ENCODE peak calls at places on chromosomes 4 and X, in six cellular contexts. One of them, this sample, is unnamed.

GRCh38 chr4:150515135-150515534 is 66.8 kb upstream of the MAB21L2 start:
- DNase-seq in left colon: no peak
- DNase-seq in NCI-H526: no peak
- DNase-seq in mammary epithelial cell: no peak
- DNase-seq in skeletal muscle cell: peak
- DNase-seq in NB4: no peak
- DNase-seq in this sample: no peak

GRCh38 chrX:46979340-46979739 is 67.1 kb downstream of the JADE3 start:
- DNase-seq in left colon: no peak
- DNase-seq in mammary epithelial cell: peak
- DNase-seq in NCI-H526: no peak
- DNase-seq in NB4: no peak
- DNase-seq in skeletal muscle cell: no peak
- DNase-seq in this sample: no peak

GRCh38 chrX:151902813-151903591 is 9.7 kb upstream of the MAGEA4 start:
- DNase-seq in NB4: no peak
- DNase-seq in mammary epithelial cell: peak
- DNase-seq in NCI-H526: no peak
- DNase-seq in left colon: peak
- DNase-seq in skeletal muscle cell: peak
- DNase-seq in this sample: no peak

GRCh38 chrX:72306851-72307645 is 1.3 kb upstream of the CITED1 start:
- DNase-seq in NCI-H526: peak
- DNase-seq in NB4: peak
- DNase-seq in left colon: peak
- DNase-seq in mammary epithelial cell: peak
- DNase-seq in skeletal muscle cell: peak
- DNase-seq in this sample: peak

GRCh38 chr4:102404551-102404969 is 59.3 kb upstream of the SLC39A8 start:
- DNase-seq in mammary epithelial cell: no peak
- DNase-seq in left colon: no peak
- DNase-seq in NCI-H526: no peak
- DNase-seq in skeletal muscle cell: peak
- DNase-seq in NB4: peak
- DNase-seq in this sample: no peak

GRCh38 chrX:22634081-22634480 is 361.4 kb downstream of the CBLL2 start:
- DNase-seq in skeletal muscle cell: peak
- DNase-seq in left colon: no peak
- DNase-seq in NB4: no peak
- DNase-seq in NCI-H526: no peak
- DNase-seq in mammary epithelial cell: peak
- DNase-seq in this sample: no peak

GRCh38 chr4:108003964-108004630 is 14.4 kb downstream of the HADH start:
- DNase-seq in mammary epithelial cell: no peak
- DNase-seq in skeletal muscle cell: no peak
- DNase-seq in NCI-H526: no peak
- DNase-seq in NB4: no peak
- DNase-seq in left colon: no peak
- DNase-seq in this sample: no peak

GRCh38 chr4:54165438-54165837 is 63.7 kb upstream of the PDGFRA start:
- DNase-seq in skeletal muscle cell: peak
- DNase-seq in NB4: no peak
- DNase-seq in left colon: no peak
- DNase-seq in NCI-H526: peak
- DNase-seq in mammary epithelial cell: peak
- DNase-seq in this sample: no peak

GRCh38 chr4:6575503-6576240 is 683 bp downstream of the MAN2B2 start:
- DNase-seq in NCI-H526: peak
- DNase-seq in left colon: peak
- DNase-seq in NB4: no peak
- DNase-seq in mammary epithelial cell: no peak
- DNase-seq in skeletal muscle cell: no peak
- DNase-seq in this sample: no peak

GRCh38 chr4:158193171-158193749 is 17.0 kb upstream of the TMEM144 start:
- DNase-seq in skeletal muscle cell: no peak
- DNase-seq in NCI-H526: peak
- DNase-seq in left colon: no peak
- DNase-seq in NB4: peak
- DNase-seq in mammary epithelial cell: no peak
- DNase-seq in this sample: no peak

GRCh38 chr4:33850503-33850902 is 2393.8 kb downstream of the ARAP2 start:
- DNase-seq in skeletal muscle cell: peak
- DNase-seq in left colon: no peak
- DNase-seq in NB4: no peak
- DNase-seq in mammary epithelial cell: peak
- DNase-seq in NCI-H526: no peak
- DNase-seq in this sample: no peak

GRCh38 chr4:158826882-158827281 is 58.1 kb downstream of the FNIP2 start:
- DNase-seq in mammary epithelial cell: peak
- DNase-seq in NCI-H526: peak
- DNase-seq in NB4: no peak
- DNase-seq in skeletal muscle cell: no peak
- DNase-seq in left colon: no peak
- DNase-seq in this sample: no peak

GRCh38 chr4:127995776-127996175 is 30.6 kb downstream of the ABHD18 start:
- DNase-seq in skeletal muscle cell: no peak
- DNase-seq in NB4: no peak
- DNase-seq in mammary epithelial cell: peak
- DNase-seq in left colon: no peak
- DNase-seq in NCI-H526: no peak
- DNase-seq in this sample: no peak

GRCh38 chrX:49309401-49309981 is 6.0 kb downstream of the GAGE10 start:
- DNase-seq in NCI-H526: no peak
- DNase-seq in NB4: no peak
- DNase-seq in skeletal muscle cell: no peak
- DNase-seq in left colon: no peak
- DNase-seq in mammary epithelial cell: peak
- DNase-seq in this sample: no peak

GRCh38 chr4:6972911-6973310 is 63.3 kb downstream of the TBC1D14 start:
- DNase-seq in NB4: no peak
- DNase-seq in NCI-H526: no peak
- DNase-seq in mammary epithelial cell: no peak
- DNase-seq in skeletal muscle cell: no peak
- DNase-seq in left colon: no peak
- DNase-seq in this sample: no peak

GRCh38 chr4:82569727-82570126 is 7.9 kb upstream of the TMEM150C start:
- DNase-seq in left colon: no peak
- DNase-seq in NCI-H526: no peak
- DNase-seq in NB4: no peak
- DNase-seq in skeletal muscle cell: no peak
- DNase-seq in mammary epithelial cell: no peak
- DNase-seq in this sample: no peak

GRCh38 chr4:82898322-82899243 is 2.0 kb upstream of the THAP9 start:
- DNase-seq in NCI-H526: peak
- DNase-seq in left colon: no peak
- DNase-seq in mammary epithelial cell: peak
- DNase-seq in NB4: peak
- DNase-seq in skeletal muscle cell: peak
- DNase-seq in this sample: no peak

GRCh38 chr4:154317600-154317999 is 174.0 kb downstream of the DCHS2 start:
- DNase-seq in left colon: no peak
- DNase-seq in skeletal muscle cell: no peak
- DNase-seq in mammary epithelial cell: no peak
- DNase-seq in NCI-H526: no peak
- DNase-seq in NB4: no peak
- DNase-seq in this sample: no peak

GRCh38 chrX:11437642-11438379 is 144.6 kb downstream of the AMELX start:
- DNase-seq in NCI-H526: no peak
- DNase-seq in skeletal muscle cell: no peak
- DNase-seq in left colon: no peak
- DNase-seq in NB4: no peak
- DNase-seq in mammary epithelial cell: no peak
- DNase-seq in this sample: no peak

GRCh38 chr4:183905593-183906485 is 732 bp downstream of the STOX2 start:
- DNase-seq in mammary epithelial cell: peak
- DNase-seq in NCI-H526: peak
- DNase-seq in left colon: no peak
- DNase-seq in NB4: peak
- DNase-seq in skeletal muscle cell: no peak
- DNase-seq in this sample: no peak

GRCh38 chr4:173370130-173370476 is 651 bp upstream of the SAP30 start:
- DNase-seq in NCI-H526: no peak
- DNase-seq in left colon: peak
- DNase-seq in NB4: peak
- DNase-seq in skeletal muscle cell: no peak
- DNase-seq in mammary epithelial cell: no peak
- DNase-seq in this sample: peak

GRCh38 chrX:13101439-13102139 is 57.2 kb upstream of the FAM9C start:
- DNase-seq in NB4: peak
- DNase-seq in mammary epithelial cell: peak
- DNase-seq in skeletal muscle cell: peak
- DNase-seq in left colon: peak
- DNase-seq in NCI-H526: no peak
- DNase-seq in this sample: no peak

GRCh38 chrX:67622053-67622452 is 78.2 kb downstream of the AR start:
- DNase-seq in mammary epithelial cell: no peak
- DNase-seq in left colon: no peak
- DNase-seq in skeletal muscle cell: no peak
- DNase-seq in NB4: no peak
- DNase-seq in NCI-H526: no peak
- DNase-seq in this sample: no peak

This sample was measured in activated gamma-delta T cell.